ENCODE peak calls at places on chromosomes 4 and X, in eight cellular contexts. R is hepatocyte, T is progenitor cell of endocrine pancreas, F is fibroblast of pulmonary artery, M is endodermal cell, D is fibroblast of the aortic adventitia, I is uterus, Z is Calu3. E is an unnamed sample.

GRCh38 chr4:40178672-40179071 is 18.2 kb upstream of the RHOH start:
- DNase-seq in R (no peak), T (no peak), F (no peak), M (peak; percentile 29), D (peak; percentile 28), I (no peak), Z (no peak), E (no peak)

GRCh38 chr4:147860960-147861359 is 129.1 kb downstream of the ARHGAP10 start:
- DNase-seq in R (no peak), T (no peak), F (no peak), M (no peak), D (no peak), I (no peak), Z (no peak), E (no peak)

GRCh38 chr4:7067147-7067522 is 729 bp downstream of the GRPEL1 start:
- DNase-seq in R (no peak), T (no peak), F (no peak), M (no peak), D (peak; percentile 16), I (no peak), Z (no peak), E (peak; percentile 80)

GRCh38 chr4:148447672-148448071 is 5.5 kb upstream of the NR3C2 start:
- DNase-seq in R (no peak), T (no peak), F (peak; percentile 21), M (no peak), D (no peak), I (no peak), Z (no peak), E (no peak)

GRCh38 chr4:17577660-17578481 is 873 bp downstream of the LAP3 start:
- DNase-seq in R (peak; percentile 61), T (peak; percentile 23), F (peak; percentile 7), M (peak; percentile 61), D (peak; percentile 22), I (peak; percentile 40), Z (peak; percentile 19), E (no peak)

GRCh38 chrX:153649915-153650782 is 3.1 kb downstream of the DUSP9 start:
- DNase-seq in R (no peak), T (no peak), F (no peak), M (peak; percentile 45), D (no peak), I (no peak), Z (no peak), E (no peak)

GRCh38 chr4:69617083-69617694 is 22.3 kb downstream of the UGT2A2 start:
- DNase-seq in R (peak; percentile 69), T (no peak), F (peak; percentile 55), M (no peak), D (peak; percentile 68), I (no peak), Z (peak; percentile 24), E (no peak)

GRCh38 chr4:113659127-113659526 is 102.4 kb downstream of the CAMK2D start:
- DNase-seq in R (no peak), T (no peak), F (no peak), M (no peak), D (no peak), I (no peak), Z (no peak), E (no peak)

GRCh38 chr4:64545593-64545992 is 136.3 kb upstream of the TECRL start:
- DNase-seq in R (no peak), T (no peak), F (no peak), M (no peak), D (no peak), I (no peak), Z (no peak), E (no peak)

GRCh38 chr4:73856518-73856917 is 3.4 kb downstream of the PF4V1 start:
- DNase-seq in R (no peak), T (no peak), F (peak; percentile 85), M (no peak), D (peak; percentile 84), I (no peak), Z (no peak), E (no peak)

GRCh38 chr4:10753856-10754384 is 69.4 kb upstream of the CLNK start:
- DNase-seq in R (no peak), T (no peak), F (no peak), M (no peak), D (no peak), I (no peak), Z (no peak), E (no peak)

GRCh38 chrX:12372111-12372510 is 233.8 kb downstream of the FRMPD4 start:
- DNase-seq in R (no peak), T (no peak), F (peak; percentile 90), M (peak; percentile 48), D (peak; percentile 80), I (peak; percentile 20), Z (no peak), E (no peak)

GRCh38 chrX:13432776-13433605 is 113.1 kb upstream of the ATXN3L start:
- DNase-seq in R (peak; percentile 44), T (no peak), F (peak; percentile 64), M (no peak), D (peak; percentile 89), I (no peak), Z (no peak), E (no peak)

GRCh38 chr4:152937535-152938236 is 1.6 kb downstream of the FHDC1 start:
- DNase-seq in R (peak; percentile 77), T (no peak), F (no peak), M (peak; percentile 72), D (peak; percentile 33), I (peak; percentile 21), Z (peak; percentile 23), E (no peak)

GRCh38 chrX:78496483-78496882 is 162.6 kb downstream of the RTL3 start:
- DNase-seq in R (no peak), T (no peak), F (no peak), M (no peak), D (no peak), I (no peak), Z (no peak), E (no peak)

GRCh38 chr4:17367201-17367600 is 144.7 kb downstream of the QDPR start:
- DNase-seq in R (no peak), T (no peak), F (no peak), M (no peak), D (peak; percentile 22), I (no peak), Z (no peak), E (no peak)

GRCh38 chr4:135718019-135718418 is 1516.4 kb upstream of the PABPC4L start:
- DNase-seq in R (no peak), T (no peak), F (peak; percentile 18), M (no peak), D (no peak), I (no peak), Z (no peak), E (no peak)

GRCh38 chr4:82718067-82718935 is 80.3 kb downstream of the SCD5 start:
- DNase-seq in R (no peak), T (no peak), F (peak; percentile 71), M (no peak), D (peak; percentile 72), I (peak; percentile 67), Z (no peak), E (no peak)

GRCh38 chrX:9864011-9864410 is 77.8 kb downstream of the SHROOM2 start:
- DNase-seq in R (peak; percentile 43), T (no peak), F (no peak), M (peak; percentile 60), D (no peak), I (no peak), Z (no peak), E (no peak)

GRCh38 chrX:9860826-9861225 is 74.6 kb downstream of the SHROOM2 start:
- DNase-seq in R (no peak), T (no peak), F (no peak), M (no peak), D (no peak), I (no peak), Z (no peak), E (no peak)

GRCh38 chrX:9861711-9862110 is 75.5 kb downstream of the SHROOM2 start:
- DNase-seq in R (no peak), T (no peak), F (no peak), M (no peak), D (no peak), I (no peak), Z (no peak), E (no peak)

GRCh38 chrX:9862953-9863352 is 76.7 kb downstream of the SHROOM2 start:
- DNase-seq in R (no peak), T (no peak), F (no peak), M (no peak), D (no peak), I (no peak), Z (no peak), E (no peak)

GRCh38 chrX:9862525-9862924 is 76.3 kb downstream of the SHROOM2 start:
- DNase-seq in R (no peak), T (no peak), F (no peak), M (no peak), D (no peak), I (no peak), Z (no peak), E (no peak)
- TF ChIP-seq CTCF in R (no peak), T (no peak), F (no peak), M (peak; percentile 40), D (no peak), I (no peak), Z (no peak), E (no peak)

DNA sequence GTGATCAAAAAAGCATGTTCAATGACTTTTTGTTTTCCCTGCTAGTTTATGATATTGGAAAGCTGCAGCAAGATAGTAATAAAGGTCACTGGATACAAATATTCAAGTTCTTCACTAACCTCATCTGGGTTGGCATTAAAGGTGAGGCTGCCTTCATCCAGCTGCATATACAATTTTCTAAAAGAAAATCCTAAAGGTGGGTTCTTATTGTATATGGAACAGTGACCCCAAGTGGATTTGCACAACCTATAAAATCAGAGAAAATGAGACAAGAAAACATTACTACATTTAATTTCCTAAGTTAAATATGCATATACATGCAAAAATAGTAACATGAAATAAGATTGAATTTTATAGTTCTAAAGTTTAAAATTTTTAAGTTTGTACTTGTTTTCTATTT is 23.9 kb downstream of the FBXO8 start:
- DNase-seq in R (no peak), T (no peak), F (peak; percentile 15), M (no peak), D (peak; percentile 7), I (no peak), Z (no peak), E (no peak)
- TF ChIP-seq CTCF in R (no peak), T (no peak), F (peak; percentile 1), M (no peak), D (no peak), I (no peak), Z (no peak), E (no peak)

DNA sequence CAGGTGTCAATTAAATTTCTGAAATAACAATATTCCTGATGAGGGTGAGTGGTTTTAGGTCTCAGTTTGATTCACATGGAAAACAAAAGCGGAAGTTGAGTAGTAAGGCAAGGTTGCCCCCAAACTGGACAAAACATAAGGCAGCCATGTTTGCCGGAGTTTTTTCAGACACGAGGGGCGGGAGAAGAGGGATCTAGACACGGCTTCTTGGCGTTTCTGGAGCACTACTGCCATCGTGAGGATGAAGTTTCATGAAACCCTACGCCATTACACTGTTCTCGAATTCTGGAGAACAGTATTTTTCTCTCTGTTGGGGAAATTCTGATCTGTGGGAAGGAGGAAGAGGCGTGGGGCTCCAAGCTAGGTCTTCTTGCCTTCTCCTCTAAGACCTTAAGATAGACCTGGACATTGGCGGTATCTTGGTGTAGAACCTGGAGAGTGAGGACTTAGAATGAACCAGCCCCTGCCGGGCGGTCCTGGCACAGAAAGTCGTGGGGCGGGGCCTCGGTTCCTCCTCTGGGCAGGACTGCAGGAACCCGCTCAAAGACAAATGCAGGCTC is 160.3 kb downstream of the OR13H1 start:
- DNase-seq in R (no peak), T (no peak), F (no peak), M (no peak), D (peak; percentile 96), I (peak; percentile 91), Z (no peak), E (no peak)
- TF ChIP-seq CTCF in R (no peak), T (no peak), F (no peak), M (peak; percentile 46), D (peak; percentile 49), I (peak; percentile 54), Z (no peak), E (no peak)

GRCh38 chrX:72294497-72294896 is 11.2 kb downstream of the CITED1 start:
- DNase-seq in R (no peak), T (no peak), F (no peak), M (no peak), D (no peak), I (no peak), Z (no peak), E (no peak)
- TF ChIP-seq CTCF in R (no peak), T (peak; percentile 42), F (no peak), M (peak; percentile 56), D (peak; percentile 16), I (no peak), Z (no peak), E (peak; percentile 34)